ENCODE peak calls at places on chromosomes 2 and 18, in four cellular contexts. X is HCT116, Q is mammary epithelial cell, R is GM23248. A is an unnamed sample. For H3K4me1, the result is how much of the 10 kb centered on the place peaks cover.

GRCh38 chr2:190717764-190718651 is 69.1 kb downstream of the NAB1 start:
- DNase-seq in X (no peak), Q (no peak), R (no peak), A (no peak)

GRCh38 chr2:163662141-163662780 is 73.5 kb downstream of the FIGN start:
- DNase-seq in X (no peak), Q (no peak), R (no peak), A (no peak)

GRCh38 chr2:101038455-101039255 is 36.6 kb downstream of the RPL31 start:
- DNase-seq in X (peak), Q (peak), R (peak), A (no peak)

GRCh38 chr2:182605166-182605565 is 110.9 kb upstream of the DNAJC10 start:
- DNase-seq in X (no peak), Q (no peak), R (no peak), A (no peak)

GRCh38 chr2:127066942-127067341 is 40.0 kb downstream of the BIN1 start:
- DNase-seq in X (no peak), Q (no peak), R (peak), A (no peak)

GRCh38 chr2:117858892-117859531 is 44.5 kb downstream of the DDX18 start:
- DNase-seq in X (no peak), Q (no peak), R (peak), A (peak)

GRCh38 chr2:169509230-169509917 is at the start of gene KLHL41:
- DNase-seq in X (no peak), Q (peak), R (peak), A (peak)

GRCh38 chr2:20224191-20224715 is 677 bp downstream of the SDC1 start:
- DNase-seq in X (no peak), Q (no peak), R (no peak), A (peak)

GRCh38 chr2:26492749-26493515 is 15.0 kb upstream of the OTOF start:
- DNase-seq in X (no peak), Q (no peak), R (no peak), A (no peak)

GRCh38 chr2:34031097-34031496 is 432.0 kb upstream of the FAM98A start:
- DNase-seq in X (no peak), Q (no peak), R (no peak), A (peak)

GRCh38 chr18:33749831-33750230 is 171.8 kb downstream of the ASXL3 start:
- DNase-seq in X (no peak), Q (no peak), R (no peak), A (no peak)

GRCh38 chr2:39431592-39432316 is 5.3 kb downstream of the MAP4K3 start:
- DNase-seq in X (no peak), Q (peak), R (peak), A (no peak)

GRCh38 chr2:121902616-121903015 is 147.2 kb downstream of the TSN start:
- DNase-seq in X (no peak), Q (no peak), R (no peak), A (no peak)

GRCh38 chr2:19759880-19760279 is 141.9 kb downstream of the TTC32 start:
- DNase-seq in X (no peak), Q (no peak), R (no peak), A (no peak)

GRCh38 chr2:216211614-216212013 is 102.5 kb downstream of the XRCC5 start:
- DNase-seq in X (no peak), Q (no peak), R (no peak), A (no peak)

GRCh38 chr18:37698508-37699035 is 133.0 kb upstream of the CELF4 start:
- DNase-seq in X (no peak), Q (no peak), R (no peak), A (no peak)

GRCh38 chr18:49398331-49398730 is 62.1 kb downstream of the DYM start:
- DNase-seq in X (no peak), Q (no peak), R (peak), A (no peak)

GRCh38 chr2:217045725-217046475 is 186.0 kb upstream of the TNP1 start:
- DNase-seq in X (no peak), Q (no peak), R (peak), A (no peak)

DNA sequence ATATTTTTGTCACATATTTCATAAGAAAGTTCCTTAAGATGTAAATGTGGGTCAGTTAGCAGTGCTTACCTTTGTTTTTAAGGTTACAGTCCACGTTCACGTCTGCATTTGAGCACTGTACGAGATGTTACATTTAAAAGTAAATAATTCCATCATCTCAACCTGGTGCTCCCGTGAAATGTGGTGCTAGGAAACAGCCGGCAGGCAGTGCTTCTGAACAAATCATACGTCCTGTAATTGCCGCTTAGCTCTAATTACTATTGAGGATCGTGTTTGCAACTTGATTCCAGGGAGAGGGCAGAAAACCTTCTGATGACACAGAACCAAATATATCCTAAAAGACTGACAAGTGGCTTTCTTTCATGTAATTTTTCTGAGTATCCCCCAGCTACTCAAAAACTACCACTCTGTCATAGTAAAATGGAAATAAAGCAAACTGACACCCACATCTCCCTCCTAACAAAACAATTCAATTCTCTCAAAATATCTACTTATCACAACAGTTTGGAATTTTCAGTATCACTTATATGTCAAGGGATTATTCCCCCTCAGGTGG is 297.8 kb upstream of the SESTD1 start:
- DNase-seq in X (no peak), Q (no peak), R (no peak), A (peak)
- H3K4me3 ChIP-seq in X (no peak), Q (no peak), R (no peak), A (no peak)

DNA sequence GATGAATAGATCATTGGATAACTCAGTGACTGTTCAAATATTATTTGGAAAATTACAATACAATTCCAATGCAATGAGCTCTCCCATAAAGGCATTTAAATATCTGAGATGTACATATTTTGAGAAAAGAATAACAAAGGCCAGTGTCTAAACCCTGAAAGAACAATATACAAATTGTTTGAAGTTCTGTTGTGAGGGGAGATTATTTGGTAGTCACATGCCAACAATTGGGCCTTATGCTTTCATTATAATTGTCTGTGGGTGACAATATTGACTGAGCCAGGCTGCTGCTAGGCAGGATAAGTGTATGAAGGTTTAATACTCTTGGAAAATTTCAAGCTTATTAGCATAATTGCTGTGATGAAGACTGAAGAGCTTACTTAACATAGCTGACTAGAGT is 4.9 kb upstream of the SMAD2 start:
- DNase-seq in X (no peak), Q (no peak), R (no peak), A (no peak)
- H3K4me1 ChIP-seq in X (under half), Q (under half), R (under half), A (half or more)

DNA sequence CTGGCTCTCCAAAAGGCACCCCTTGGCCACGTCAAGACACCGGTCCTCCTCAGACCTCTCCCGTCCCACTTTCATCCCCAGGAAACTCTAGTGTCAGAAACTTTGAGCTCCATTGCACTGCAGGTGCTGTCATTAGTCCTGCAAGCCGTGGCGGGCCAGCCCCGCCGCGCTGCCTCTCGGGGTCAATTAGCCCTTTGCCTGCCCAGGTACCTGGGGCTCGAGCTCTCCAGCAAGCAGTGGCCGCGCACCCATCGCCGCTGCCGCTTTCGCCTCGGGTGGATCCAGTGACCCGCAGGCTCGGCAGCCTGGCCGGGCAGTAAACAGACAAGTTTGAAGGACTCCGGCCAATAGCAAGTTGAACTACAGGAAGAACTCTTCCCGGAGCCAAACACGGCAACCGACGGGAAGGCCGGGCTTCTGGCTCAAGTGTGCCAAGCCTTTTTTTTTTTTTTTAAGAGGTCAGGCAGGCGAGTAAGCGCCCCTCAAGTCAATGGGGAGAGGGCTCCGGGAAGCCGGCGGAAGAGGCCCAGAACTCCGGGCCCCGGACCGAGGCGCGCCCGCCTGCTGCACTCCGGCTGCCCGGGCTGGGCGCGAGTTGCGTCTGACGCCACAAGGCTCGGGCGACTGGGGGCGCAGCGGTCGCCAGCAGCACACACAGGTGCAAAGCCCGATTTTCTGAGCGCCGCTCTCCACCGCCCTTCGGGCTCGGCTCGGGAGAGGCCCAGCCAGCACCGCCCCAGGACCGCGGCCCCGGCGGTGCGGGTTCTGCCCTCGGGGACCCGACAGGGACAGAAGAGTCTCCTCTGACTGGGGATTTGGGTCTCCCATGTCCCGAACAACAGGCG is 1.1 kb downstream of the ERBB4 start:
- DNase-seq in X (no peak), Q (no peak), R (peak), A (peak)
- TF ChIP-seq EZH2 in X (no peak), Q (peak), R (peak), A (peak)

DNA sequence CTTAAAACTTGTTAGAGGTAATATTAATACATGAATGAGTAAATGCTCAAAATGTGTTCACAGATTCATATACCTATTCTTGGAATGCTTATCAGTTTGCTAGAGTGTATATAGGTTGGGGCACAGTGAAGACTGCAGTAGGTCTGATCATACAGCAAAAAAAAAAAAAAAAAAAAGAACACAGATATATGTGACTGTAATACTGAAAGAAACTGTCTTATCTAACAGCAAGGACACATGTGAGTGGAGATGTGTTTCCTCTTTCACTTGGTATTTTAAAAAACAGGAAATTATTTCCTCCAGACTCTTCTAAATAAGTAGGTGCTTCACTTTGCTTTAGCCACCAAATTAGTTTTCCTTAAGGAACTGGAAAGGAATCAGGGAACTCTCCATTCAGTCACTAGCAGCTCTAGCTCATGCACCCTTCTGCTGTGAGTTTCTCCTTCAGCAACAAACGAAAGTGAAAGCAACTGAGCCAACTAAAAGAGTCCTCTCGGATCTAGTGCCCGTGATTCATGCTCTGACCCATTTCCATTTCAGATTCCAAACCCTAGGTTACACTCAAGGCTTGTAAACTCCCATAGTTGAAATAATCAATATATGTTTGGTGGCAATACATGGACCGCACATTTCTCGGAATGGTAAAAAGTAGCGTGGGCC is 98.5 kb downstream of the DSEL start:
- DNase-seq in X (no peak), Q (peak), R (peak), A (no peak)
- H3K4me3 ChIP-seq in X (no peak), Q (no peak), R (peak), A (no peak)

GRCh38 chr2:197196737-197197136 is 113.8 kb downstream of the ANKRD44 start:
- DNase-seq in X (no peak), Q (peak), R (no peak), A (no peak)
- H3K4me1 ChIP-seq in X (under half), Q (under half), R (under half), A (under half)

DNA sequence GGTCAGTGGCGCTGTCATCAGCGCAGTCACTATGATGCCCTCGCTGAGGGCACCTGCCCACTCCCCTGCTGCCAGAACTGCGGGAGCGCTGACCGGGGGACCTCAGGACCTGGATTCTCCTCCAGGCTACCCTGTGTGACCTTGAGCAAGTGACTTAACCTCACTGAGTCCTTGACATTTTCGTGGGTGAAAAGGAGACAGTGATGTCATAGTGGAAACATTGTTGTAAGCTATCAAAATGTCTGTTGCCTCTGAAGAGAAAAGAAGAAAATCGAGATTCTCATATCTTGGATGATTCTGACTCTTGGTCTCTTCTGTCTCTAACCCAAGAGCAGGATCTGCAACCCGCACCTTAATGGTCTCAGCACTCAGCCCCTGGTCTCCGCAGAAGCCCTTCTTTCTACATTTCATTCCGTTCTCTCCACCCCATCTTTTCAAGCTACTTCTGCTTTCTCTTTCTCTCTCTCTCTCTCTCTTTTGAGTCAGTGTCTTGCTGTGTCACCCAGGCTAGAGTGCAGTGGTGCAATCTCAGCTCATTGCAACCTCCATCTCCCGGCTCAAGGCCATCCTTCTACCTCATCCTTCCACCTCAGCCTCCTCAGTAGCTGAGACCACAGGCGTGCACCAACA is 987 bp upstream of the TUBA4A start:
- DNase-seq in X (no peak), Q (no peak), R (peak), A (no peak)
- TF ChIP-seq EZH2 in X (peak), Q (no peak), R (no peak), A (peak)

GRCh38 chr2:17729880-17730279 is 23.7 kb downstream of the SMC6 start:
- DNase-seq in X (no peak), Q (no peak), R (no peak), A (no peak)
- H3K4me3 ChIP-seq in X (no peak), Q (no peak), R (no peak), A (no peak)

DNA sequence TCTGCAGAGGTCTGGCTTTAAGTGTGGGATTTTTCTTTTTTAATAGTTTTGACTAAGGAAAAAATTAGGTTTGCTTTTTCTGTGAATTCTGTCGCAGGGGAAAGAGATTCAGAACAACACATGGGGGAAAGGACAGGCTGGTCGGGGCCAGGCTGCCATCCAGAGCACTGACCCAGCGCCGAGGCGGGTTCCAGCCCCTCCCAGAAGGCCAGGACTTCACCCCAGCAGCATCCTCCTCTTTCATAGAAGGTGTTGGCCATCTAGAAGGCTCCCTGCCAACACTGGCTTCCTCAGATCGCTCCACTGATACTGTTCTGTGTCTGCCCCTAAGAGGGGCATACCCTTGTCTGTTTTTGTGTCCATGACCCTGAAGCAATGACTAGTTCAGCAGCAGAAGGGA is 144.5 kb downstream of the HDAC4 start:
- DNase-seq in X (no peak), Q (no peak), R (no peak), A (no peak)
- H3K4me1 ChIP-seq in X (under half), Q (under half), R (under half), A (under half)

GRCh38 chr2:176158306-176158643 is 1.2 kb downstream of the HOXD3 start:
- DNase-seq in X (no peak), Q (no peak), R (no peak), A (no peak)

GRCh38 chr2:176159678-176160250 is 2.7 kb downstream of the HOXD3 start:
- DNase-seq in X (no peak), Q (no peak), R (no peak), A (peak)

GRCh38 chr2:176160251-176161040 is 3.3 kb downstream of the HOXD3 start:
- DNase-seq in X (no peak), Q (no peak), R (no peak), A (no peak)

GRCh38 chr2:176157499-176158305 is 595 bp downstream of the HOXD3 start:
- DNase-seq in X (no peak), Q (no peak), R (peak), A (peak)

DNA sequence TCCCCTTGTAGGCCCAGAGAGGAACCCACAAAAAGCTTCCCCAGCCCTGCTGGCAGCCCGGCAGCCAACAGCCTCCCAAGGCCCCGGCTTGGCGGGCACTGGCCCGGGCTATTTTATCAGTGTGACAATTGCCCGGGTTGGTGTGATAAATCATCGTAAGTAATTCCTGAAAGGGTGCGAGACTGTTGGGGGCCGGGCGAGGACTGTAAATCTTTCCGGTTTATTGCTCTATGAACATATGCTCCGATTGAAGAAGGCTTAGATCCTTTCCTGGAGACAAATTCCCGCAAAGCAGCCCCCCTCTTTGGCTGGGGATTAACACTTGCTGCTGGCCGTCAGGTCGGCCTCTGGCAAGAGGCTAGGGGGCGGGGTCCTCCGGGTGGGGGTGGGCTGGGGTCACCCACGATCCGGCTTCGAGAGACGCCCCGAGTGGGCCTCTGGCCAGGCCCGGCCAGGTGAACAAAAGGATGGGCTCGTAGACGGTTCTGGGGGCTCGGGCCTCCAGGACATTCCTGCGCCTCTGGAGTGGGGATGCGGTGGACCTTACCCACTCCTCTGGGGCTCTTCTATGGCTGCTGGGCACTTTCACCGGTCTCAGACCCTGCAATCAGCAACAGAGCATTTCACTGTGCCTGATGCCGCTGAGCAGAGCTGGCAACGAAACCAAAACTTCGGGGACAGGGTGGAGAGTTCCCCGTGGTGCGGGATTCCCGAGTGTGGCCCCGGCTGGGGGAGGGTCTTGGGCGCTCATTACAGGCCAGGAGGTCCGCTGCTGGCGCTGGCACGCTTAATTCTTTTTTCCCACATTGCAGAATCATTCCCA is 2.0 kb downstream of the HOXD3 start:
- DNase-seq in X (no peak), Q (no peak), R (no peak), A (peak)
- TF ChIP-seq EZH2 in X (no peak), Q (no peak), R (no peak), A (no peak)